ENCODE peak calls at places on chromosomes 6 and 20, in four cellular contexts. K is left lung, F is neural progenitor cell, Q is SK-N-SH. C is an unnamed sample. For H3K4me1, the result is how much of the 10 kb centered on the place peaks cover.

GRCh38 chr20:1134836-1135235 is 16.4 kb downstream of the PSMF1 start:
- DNase-seq in K (no peak), F (no peak), Q (no peak), C (no peak)

GRCh38 chr20:22583773-22584629 is at the start of gene FOXA2:
- DNase-seq in K (peak), F (peak), Q (no peak), C (no peak)

GRCh38 chr20:57525328-57526053 is 551 bp upstream of the CTCFL start:
- DNase-seq in K (no peak), F (no peak), Q (peak), C (no peak)

GRCh38 chr6:121335111-121336008 is 1.1 kb upstream of the TBC1D32 start:
- DNase-seq in K (no peak), F (no peak), Q (peak), C (no peak)

GRCh38 chr6:110728501-110728900 is 86.8 kb downstream of the CDK19 start:
- DNase-seq in K (no peak), F (no peak), Q (no peak), C (no peak)

GRCh38 chr6:1400126-1400850 is 10.9 kb downstream of the FOXF2 start:
- DNase-seq in K (no peak), F (no peak), Q (no peak), C (no peak)

GRCh38 chr6:170452767-170453545 is 100.2 kb downstream of the PSMB1 start:
- DNase-seq in K (no peak), F (no peak), Q (no peak), C (no peak)

GRCh38 chr20:47784599-47785320 is 521 bp downstream of the SULF2 start:
- DNase-seq in K (peak), F (peak), Q (peak), C (peak)

GRCh38 chr20:9025643-9026042 is 43.2 kb upstream of the PLCB4 start:
- DNase-seq in K (no peak), F (no peak), Q (no peak), C (no peak)

GRCh38 chr20:47228654-47229053 is 127.8 kb downstream of the ZMYND8 start:
- DNase-seq in K (no peak), F (no peak), Q (no peak), C (no peak)

GRCh38 chr20:18506744-18507143 is 996 bp upstream of the SEC23B start:
- DNase-seq in K (no peak), F (no peak), Q (no peak), C (no peak)

GRCh38 chr6:35264550-35265274 is 5.2 kb downstream of the ZNF76 start:
- DNase-seq in K (no peak), F (no peak), Q (no peak), C (no peak)

GRCh38 chr6:27178001-27178730 is 69.3 kb upstream of the PRSS16 start:
- DNase-seq in K (no peak), F (peak), Q (peak), C (peak)

DNA sequence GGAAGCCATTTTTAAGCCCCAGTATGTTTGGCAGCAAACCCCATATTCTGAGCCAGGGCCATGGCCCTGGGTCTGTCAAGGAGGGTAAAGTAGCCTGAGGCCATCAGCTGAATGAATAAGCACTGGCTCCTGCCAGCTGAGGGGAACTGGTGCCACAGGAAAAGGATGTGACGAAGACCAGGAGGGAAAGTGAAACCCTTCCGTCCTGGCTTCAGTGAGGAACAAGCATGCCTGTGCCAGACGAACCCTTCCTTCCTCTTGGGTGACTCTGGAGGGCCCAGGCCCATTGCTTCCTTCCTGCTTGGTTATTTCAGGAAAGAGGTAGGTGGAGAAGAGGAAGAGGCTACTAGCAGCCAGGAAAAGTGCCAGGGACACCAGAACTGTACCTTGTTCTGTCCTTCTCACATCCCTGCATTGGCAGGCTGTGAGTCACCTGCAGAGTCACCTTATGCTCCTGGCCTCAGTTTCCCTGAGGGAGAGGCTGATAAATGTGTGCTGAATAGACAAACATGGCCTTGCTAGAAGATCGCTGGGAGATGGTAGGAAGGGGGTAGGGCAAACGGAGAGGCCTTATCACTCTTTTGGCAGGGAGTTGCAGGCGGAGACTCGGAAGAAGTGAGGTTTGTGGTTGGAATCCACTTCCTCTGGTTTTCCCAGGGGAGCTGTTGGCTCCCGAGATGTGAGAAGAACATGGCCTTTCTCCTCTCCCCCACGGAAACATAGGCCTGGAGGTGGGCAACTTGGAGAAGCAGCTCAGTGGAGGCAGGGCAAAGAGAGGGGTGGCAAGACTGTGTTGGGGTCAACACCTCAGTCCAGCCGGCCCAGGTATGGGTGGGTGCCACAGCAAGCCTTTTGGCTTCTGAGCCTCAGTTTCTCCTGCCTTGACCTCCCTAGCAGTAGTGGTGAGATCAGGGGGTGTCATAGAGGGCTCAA is 37.4 kb downstream of the COX4I2 start:
- DNase-seq in K (peak), F (no peak), Q (peak), C (peak)
- H3K4me3 ChIP-seq in K (no peak), F (no peak), Q (no peak), C (no peak)

GRCh38 chr6:144063744-144064401 is 31.5 kb downstream of the SF3B5 start:
- DNase-seq in K (peak), F (peak), Q (peak), C (peak)
- H3K27ac ChIP-seq in K (peak), F (no peak), Q (no peak), C (no peak)

DNA sequence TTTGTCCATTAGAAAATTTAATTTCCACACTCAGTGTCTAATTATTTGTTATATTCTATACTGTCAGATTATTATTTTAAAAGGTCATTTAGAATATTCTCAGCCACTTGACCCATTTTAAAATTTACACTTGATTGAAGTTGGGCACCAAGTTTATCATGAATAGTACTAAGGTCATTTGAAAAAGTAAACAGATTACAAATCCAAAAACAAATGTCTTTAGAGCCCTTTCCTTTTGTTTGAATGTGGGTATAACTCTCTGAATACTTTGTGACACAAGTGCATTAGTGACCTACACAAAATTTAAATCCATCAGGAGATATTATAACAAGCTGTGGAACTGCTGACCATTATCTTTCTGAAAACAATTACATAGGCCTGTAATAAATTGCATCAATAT is 11.3 kb downstream of the HIVEP2 start:
- DNase-seq in K (no peak), F (no peak), Q (no peak), C (no peak)
- H3K4me1 ChIP-seq in K (under half), F (under half), Q (under half), C (under half)

GRCh38 chr20:25247666-25248500 is at the start of gene PYGB:
- DNase-seq in K (peak), F (peak), Q (peak), C (peak)

GRCh38 chr20:25244976-25245375 is 2.9 kb upstream of the PYGB start:
- DNase-seq in K (no peak), F (no peak), Q (no peak), C (no peak)

GRCh38 chr20:25245461-25245860 is 2.4 kb upstream of the PYGB start:
- DNase-seq in K (no peak), F (no peak), Q (peak), C (no peak)

GRCh38 chr20:25247100-25247665 is 702 bp upstream of the PYGB start:
- DNase-seq in K (no peak), F (peak), Q (peak), C (peak)

GRCh38 chr20:25246182-25246943 is 1.5 kb upstream of the PYGB start:
- DNase-seq in K (no peak), F (no peak), Q (peak), C (no peak)
- H3K4me3 ChIP-seq in K (no peak), F (peak), Q (no peak), C (no peak)

DNA sequence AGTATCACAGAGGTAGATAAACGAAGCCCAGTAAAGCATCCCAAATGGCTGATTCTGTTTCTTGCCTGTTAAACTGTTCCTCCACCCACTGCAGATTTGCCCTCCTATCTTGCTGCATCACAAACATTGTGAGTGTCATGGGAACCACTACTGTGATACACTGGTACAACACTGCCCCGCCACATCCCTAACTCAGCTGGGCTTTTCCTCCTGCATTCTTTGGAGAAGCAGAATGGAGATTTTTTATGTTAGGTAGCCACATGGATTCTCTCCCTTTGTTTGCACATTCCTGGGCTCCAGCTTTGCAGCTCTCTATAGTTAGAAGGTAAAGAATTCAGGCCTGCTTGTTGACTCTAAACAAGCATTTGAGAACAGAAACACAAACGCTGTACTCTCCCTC is 234.1 kb downstream of the TMEM242 start:
- DNase-seq in K (no peak), F (peak), Q (peak), C (no peak)
- H3K27ac ChIP-seq in K (peak), F (peak), Q (peak), C (no peak)

GRCh38 chr6:39224523-39225182 is 4.6 kb downstream of the KCNK5 start:
- DNase-seq in K (no peak), F (no peak), Q (no peak), C (no peak)
- H3K4me1 ChIP-seq in K (under half), F (under half), Q (under half), C (under half)

GRCh38 chr20:45834797-45835161 is 1.2 kb downstream of the SNX21 start:
- DNase-seq in K (no peak), F (no peak), Q (no peak), C (peak)
- H3K4me3 ChIP-seq in K (peak), F (peak), Q (peak), C (peak)

DNA sequence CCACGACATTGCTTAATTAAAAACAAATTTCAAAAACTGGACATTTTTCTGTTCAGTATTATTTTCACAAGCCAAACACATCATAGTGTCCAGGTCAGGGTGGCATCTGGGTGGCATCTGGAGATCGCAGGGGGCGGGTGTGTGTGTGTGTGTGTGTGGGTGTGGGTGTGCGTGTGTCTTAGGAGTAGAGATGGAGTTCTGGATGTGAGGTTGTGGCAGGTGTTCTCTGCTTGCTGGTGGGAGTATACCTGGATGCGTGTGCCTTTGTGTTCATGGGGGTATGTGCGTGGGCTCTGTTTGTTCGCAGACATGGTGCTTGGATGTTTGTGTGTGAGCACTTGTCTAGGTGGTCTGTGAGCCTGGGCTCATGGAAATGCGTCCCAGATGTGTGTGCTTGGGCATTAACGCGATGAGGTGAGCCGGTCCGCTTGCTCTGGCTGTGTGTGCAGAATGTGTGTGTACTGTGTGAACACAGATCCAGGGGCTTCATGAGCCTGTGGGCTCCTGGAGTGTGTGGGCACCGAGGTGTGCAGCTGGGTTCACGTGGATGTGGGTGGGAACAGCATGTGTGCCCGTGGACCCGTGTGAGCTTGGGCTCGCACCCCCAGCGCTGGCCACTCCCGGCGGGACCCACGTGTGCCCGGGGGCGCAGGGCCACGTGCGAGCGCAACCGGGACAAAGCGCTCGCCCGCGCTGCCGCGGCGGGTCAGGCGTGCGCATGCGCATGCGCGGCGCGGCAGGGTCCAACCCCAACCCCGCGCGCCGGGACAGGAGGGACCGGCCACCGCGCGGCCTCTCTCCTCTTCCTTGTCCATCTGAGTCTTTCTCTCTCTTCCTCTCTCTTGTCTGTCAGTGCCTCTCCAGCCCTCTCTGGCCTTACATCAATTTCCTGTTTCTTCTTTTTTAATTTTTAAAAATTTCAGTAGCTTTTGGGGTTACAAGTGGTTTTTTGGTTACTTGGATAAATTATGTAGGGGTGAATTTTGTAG is 60.4 kb downstream of the SRC start:
- DNase-seq in K (peak), F (peak), Q (peak), C (peak)
- H3K27ac ChIP-seq in K (no peak), F (no peak), Q (peak), C (no peak)

DNA sequence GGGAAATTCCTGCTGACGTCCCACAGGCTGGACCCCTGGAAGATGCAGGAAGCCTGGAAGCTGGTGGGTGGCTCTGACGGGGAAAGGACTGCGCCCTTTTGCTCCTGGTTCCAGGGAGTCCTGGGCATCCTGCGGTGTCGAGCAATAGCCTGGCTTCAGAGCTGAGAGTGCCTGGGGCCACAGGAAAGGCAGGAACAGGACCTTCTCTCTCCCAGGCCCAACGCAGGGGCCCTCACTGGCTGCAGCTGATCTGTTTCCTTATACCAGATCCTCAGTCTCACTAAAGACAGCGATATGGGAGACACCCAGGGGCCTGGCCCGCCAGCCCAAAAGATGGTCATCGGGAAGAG is 1.4 kb downstream of the B3GALT4 start:
- DNase-seq in K (no peak), F (no peak), Q (no peak), C (no peak)
- H3K4me1 ChIP-seq in K (under half), F (under half), Q (under half), C (under half)

C was measured in aorta.